ENCODE peak calls at places on chromosomes 6 and 20, in six cellular contexts. F is AG08396; H is NCI-H460; V is stimulated activated CD8-positive, alpha-beta memory T cell treated with anti-CD3 and anti-CD28 coated beads, Interleukin-2, amount 100 ng/mL, for 1 hour; C is activated CD8-positive, alpha-beta memory T cell treated with anti-CD3 and anti-CD28 coated beads for 4 hours; P is hepatocyte. A is an unnamed sample.

GRCh38 chr20:32037929-32038328 is 14.1 kb upstream of the HCK start:
- DNase-seq in H (no peak), C (no peak), P (no peak), V (no peak), F (no peak), A (no peak)

GRCh38 chr6:3259491-3259958 is 778 bp downstream of the PSMG4 start:
- DNase-seq in C (no peak), F (peak), V (no peak), P (peak), H (no peak), A (peak)

GRCh38 chr6:53287336-53288225 is 61.2 kb downstream of the ELOVL5 start:
- DNase-seq in C (no peak), P (no peak), V (no peak), F (no peak), H (no peak), A (no peak)

GRCh38 chr20:1381753-1382591 is 10.9 kb downstream of the FKBP1A start:
- DNase-seq in V (no peak), H (no peak), F (no peak), P (no peak), C (no peak), A (no peak)

GRCh38 chr6:139436521-139437348 is 62.3 kb upstream of the CITED2 start:
- DNase-seq in H (no peak), P (no peak), C (no peak), F (no peak), V (no peak), A (no peak)

GRCh38 chr6:25155221-25155620 is 124.0 kb upstream of the CARMIL1 start:
- DNase-seq in F (no peak), C (no peak), P (no peak), V (no peak), H (no peak), A (no peak)

GRCh38 chr6:144778773-144779531 is 493.8 kb downstream of the UTRN start:
- DNase-seq in H (no peak), V (no peak), P (no peak), F (no peak), C (no peak), A (no peak)

GRCh38 chr6:34451192-34451591 is 14.7 kb upstream of the PACSIN1 start:
- DNase-seq in V (no peak), F (no peak), H (no peak), C (no peak), P (no peak), A (no peak)

GRCh38 chr20:3901028-3901746 is 12.0 kb downstream of the PANK2 start:
- DNase-seq in H (no peak), V (no peak), P (no peak), F (no peak), C (no peak), A (no peak)

GRCh38 chr6:123520208-123520607 is 116.5 kb downstream of the TRDN start:
- DNase-seq in P (no peak), V (no peak), C (no peak), H (no peak), F (no peak), A (no peak)

GRCh38 chr6:49528571-49528970 is 21.9 kb upstream of the C6orf141 start:
- DNase-seq in F (no peak), H (no peak), C (no peak), P (no peak), V (no peak), A (no peak)

GRCh38 chr6:22436134-22436533 is 133.2 kb upstream of the HDGFL1 start:
- DNase-seq in V (no peak), P (no peak), F (no peak), H (no peak), C (no peak), A (no peak)

GRCh38 chr20:48635791-48636267 is 192.0 kb downstream of the PREX1 start:
- DNase-seq in H (peak), C (no peak), P (peak), F (peak), V (peak), A (no peak)

GRCh38 chr6:34689742-34690141 is 6.8 kb downstream of the ILRUN start:
- DNase-seq in P (no peak), H (no peak), C (no peak), F (no peak), V (no peak), A (no peak)

A was measured in B cell.